ENCODE peak calls at places on chromosome 21, in nine cellular contexts. W is caudate nucleus; T is CD8-positive, alpha-beta T cell; L is HT-29; P is HTR-8/SVneo; R is activated CD4-positive, CD25-positive, alpha-beta regulatory T cell treated with anti-CD3 and anti-CD28 coated beads, Interleukin-2, amount 50 U/mL, for 72 hours; G is activated CD4-positive, alpha-beta T cell treated with anti-CD3 and anti-CD28 coated beads, Interleukin-2, amount 50 U/mL, for 1 hour; C is Kasumi-1; D is cerebellum. Q is an unnamed sample.

GRCh38 chr21:16533692-16534407 is 804.1 kb downstream of the USP25 start:
- DNase-seq in G (no peak), W (peak; percentile 17), D (no peak), T (no peak), L (no peak), P (no peak), C (no peak), R (no peak), Q (no peak)

GRCh38 chr21:29718081-29718815 is 221.5 kb downstream of the GRIK1 start:
- DNase-seq in G (no peak), C (no peak), P (no peak), W (no peak), T (no peak), L (no peak), R (no peak), D (no peak), Q (no peak)

GRCh38 chr21:45064618-45065399 is 9.6 kb upstream of the ADARB1 start:
- DNase-seq in C (no peak), R (no peak), G (no peak), D (no peak), T (no peak), W (no peak), P (peak; percentile 54), L (no peak), Q (no peak)

GRCh38 chr21:46116846-46117585 is 19.1 kb downstream of the COL6A2 start:
- DNase-seq in D (no peak), G (no peak), R (peak; percentile 23), P (no peak), W (no peak), L (no peak), T (no peak), C (no peak), Q (no peak)

GRCh38 chr21:18617291-18617690 is 213.7 kb upstream of the TMPRSS15 start:
- DNase-seq in D (no peak), C (no peak), W (no peak), R (no peak), T (no peak), P (no peak), G (no peak), L (no peak), Q (no peak)

GRCh38 chr21:32826317-32827167 is 55.0 kb upstream of the PAXBP1 start:
- DNase-seq in C (peak; percentile 82), D (peak; percentile 42), W (no peak), T (no peak), G (peak; percentile 16), R (no peak), P (peak; percentile 20), L (peak; percentile 63), Q (peak; percentile 41)

GRCh38 chr21:27380303-27380702 is 413.4 kb upstream of the ADAMTS5 start:
- DNase-seq in W (no peak), L (no peak), T (no peak), D (no peak), P (no peak), R (no peak), G (no peak), C (no peak), Q (no peak)

GRCh38 chr21:45602106-45602505 is 41.4 kb upstream of the PCBP3 start:
- DNase-seq in C (no peak), W (no peak), T (no peak), L (no peak), D (no peak), P (no peak), G (no peak), R (no peak), Q (no peak)

GRCh38 chr21:45747233-45747766 is 103.8 kb downstream of the PCBP3 start:
- DNase-seq in T (no peak), L (no peak), G (no peak), C (no peak), P (no peak), R (no peak), W (no peak), D (no peak), Q (no peak)

GRCh38 chr21:36487641-36488307 is 7.9 kb upstream of the CLDN14 start:
- DNase-seq in G (no peak), T (no peak), W (no peak), P (no peak), L (peak; percentile 6), C (peak; percentile 71), D (no peak), R (no peak), Q (no peak)

GRCh38 chr21:14889080-14889805 is 175.6 kb downstream of the NRIP1 start:
- DNase-seq in T (no peak), G (no peak), C (peak; percentile 9), L (peak; percentile 56), D (no peak), P (no peak), W (no peak), R (no peak), Q (no peak)

GRCh38 chr21:45001134-45002095 is 61.6 kb downstream of the SLX9 start:
- DNase-seq in R (no peak), C (no peak), W (peak; percentile 71), P (peak; percentile 45), T (no peak), G (no peak), D (peak; percentile 85), L (peak; percentile 9), Q (peak; percentile 9)

GRCh38 chr21:24223625-24224024 is 1383.7 kb downstream of the MRPL39 start:
- DNase-seq in D (no peak), G (no peak), C (no peak), L (no peak), T (no peak), R (no peak), P (no peak), W (no peak), Q (no peak)

GRCh38 chr21:42939581-42940413 is 14.4 kb upstream of the ERVH48-1 start:
- DNase-seq in D (no peak), T (no peak), W (no peak), G (no peak), L (peak; percentile 14), C (peak; percentile 54), R (no peak), P (peak; percentile 84), Q (peak; percentile 74)

GRCh38 chr21:8993943-8994639 is 1527.3 kb upstream of the TPTE start:
- DNase-seq in W (no peak), R (no peak), T (no peak), D (no peak), C (no peak), G (no peak), P (no peak), L (no peak), Q (no peak)

GRCh38 chr21:40404319-40404906 is 442.5 kb downstream of the DSCAM start:
- DNase-seq in L (no peak), D (no peak), W (no peak), C (no peak), G (no peak), T (no peak), P (no peak), R (no peak), Q (no peak)

GRCh38 chr21:41878831-41879189 is 334 bp downstream of the PRDM15 start:
- DNase-seq in R (peak; percentile 70), C (peak; percentile 58), D (peak; percentile 88), T (peak; percentile 67), P (peak; percentile 87), W (peak; percentile 70), G (peak; percentile 77), L (peak; percentile 45), Q (no peak)

GRCh38 chr21:31012133-31013089 is 25.9 kb downstream of the KRTAP19-8 start:
- DNase-seq in L (no peak), G (no peak), C (no peak), T (no peak), D (no peak), W (no peak), P (no peak), R (no peak), Q (no peak)

GRCh38 chr21:26519142-26519541 is 53.9 kb downstream of the CYYR1 start:
- DNase-seq in T (no peak), R (no peak), G (no peak), D (no peak), L (no peak), C (no peak), P (no peak), W (no peak), Q (no peak)

GRCh38 chr21:46426313-46427046 is 32.2 kb upstream of the DIP2A start:
- DNase-seq in L (no peak), D (no peak), T (no peak), P (no peak), W (no peak), C (no peak), R (no peak), G (no peak), Q (no peak)

GRCh38 chr21:37139154-37139553 is 66.1 kb downstream of the TTC3 start:
- DNase-seq in D (no peak), P (no peak), L (no peak), T (no peak), C (no peak), W (no peak), R (no peak), G (no peak), Q (no peak)

GRCh38 chr21:33514234-33514633 is 22.7 kb upstream of the DNAJC28 start:
- DNase-seq in L (no peak), T (no peak), D (no peak), C (no peak), P (no peak), G (no peak), R (no peak), W (no peak), Q (no peak)

GRCh38 chr21:31893841-31894240 is 21.0 kb downstream of the HUNK start:
- DNase-seq in C (no peak), W (no peak), L (no peak), R (no peak), D (no peak), P (no peak), T (no peak), G (no peak), Q (no peak)